ENCODE peak calls at places on chromosomes 12 and 14, in ten cellular contexts. C is small intestine, F is heart right ventricle, R is HTR-8/SVneo, Z is GM03348, H is neural progenitor cell, U is ELR, Y is endothelial cell, N is neural crest cell, P is HuH-7.5. K is an unnamed sample.

GRCh38 chr12:118327381-118327780 is 45.3 kb downstream of the TAOK3 start:
- DNase-seq in Y (no peak), H (no peak), P (no peak), F (no peak), R (no peak), N (no peak), C (no peak), U (no peak), Z (no peak), K (no peak)

GRCh38 chr12:112852810-112853209 is 54.0 kb upstream of the OAS1 start:
- DNase-seq in C (no peak), F (no peak), N (no peak), H (no peak), R (no peak), U (no peak), Z (no peak), P (no peak), Y (no peak), K (no peak)

GRCh38 chr14:91892918-91893527 is 25.7 kb upstream of the TC2N start:
- DNase-seq in U (peak; percentile 39), N (peak; percentile 52), Z (no peak), P (peak; percentile 44), C (peak; percentile 33), R (peak; percentile 32), H (peak; percentile 71), F (no peak), Y (peak; percentile 58), K (peak; percentile 20)

GRCh38 chr12:50197297-50197727 is 30.1 kb upstream of the CERS5 start:
- DNase-seq in N (no peak), P (no peak), C (peak; percentile 84), Z (no peak), Y (no peak), U (no peak), F (no peak), R (no peak), H (no peak), K (no peak)

GRCh38 chr12:3084742-3085141 is 7.6 kb downstream of the TSPAN9 start:
- DNase-seq in Y (no peak), Z (no peak), C (no peak), U (no peak), N (no peak), R (no peak), H (peak; percentile 80), F (peak; percentile 40), P (no peak), K (no peak)

GRCh38 chr12:114393569-114393968 is 12.4 kb downstream of the TBX5 start:
- DNase-seq in C (no peak), H (no peak), N (no peak), P (no peak), Y (no peak), F (no peak), Z (no peak), R (no peak), U (no peak), K (no peak)

GRCh38 chr12:49622501-49623141 is 740 bp upstream of the PRPF40B start:
- DNase-seq in Z (peak; percentile 61), Y (no peak), N (no peak), R (peak; percentile 24), P (peak; percentile 49), F (no peak), U (peak; percentile 64), H (peak; percentile 58), C (peak; percentile 57), K (no peak)

GRCh38 chr14:106530423-106531107 is 1004.2 kb downstream of the TMEM121 start:
- DNase-seq in Z (no peak), U (no peak), N (no peak), P (no peak), H (no peak), F (no peak), C (peak; percentile 18), R (no peak), Y (no peak), K (peak; percentile 5)

GRCh38 chr14:89202413-89202812 is 214.6 kb downstream of the FOXN3 start:
- DNase-seq in H (no peak), U (no peak), R (no peak), Y (no peak), Z (no peak), F (no peak), P (no peak), N (no peak), C (no peak), K (no peak)

GRCh38 chr12:125247477-125247876 is 182.2 kb downstream of the AACS start:
- DNase-seq in U (no peak), H (no peak), C (no peak), Y (no peak), F (no peak), Z (no peak), R (no peak), P (no peak), N (no peak), K (no peak)

GRCh38 chr14:30550335-30550734 is 8.6 kb upstream of the G2E3 start:
- DNase-seq in R (no peak), N (no peak), F (no peak), Z (peak; percentile 29), P (no peak), C (no peak), U (peak; percentile 76), H (no peak), Y (no peak), K (no peak)

GRCh38 chr14:68820999-68821683 is 28.3 kb upstream of the ZFP36L1 start:
- DNase-seq in U (no peak), F (no peak), Z (no peak), N (no peak), P (no peak), Y (no peak), H (no peak), R (no peak), C (no peak), K (no peak)

GRCh38 chr12:126554599-126554998 is 1489.4 kb downstream of the AACS start:
- DNase-seq in H (no peak), N (no peak), Y (no peak), R (no peak), C (no peak), Z (no peak), U (no peak), P (no peak), F (no peak), K (no peak)

GRCh38 chr14:70995671-70996070 is 88.4 kb downstream of the PCNX1 start:
- DNase-seq in N (no peak), H (no peak), Z (no peak), C (peak; percentile 55), P (peak; percentile 8), F (no peak), Y (no peak), U (peak; percentile 15), R (peak; percentile 36), K (peak; percentile 22)

GRCh38 chr12:92503977-92504966 is 198.5 kb upstream of the PLEKHG7 start:
- DNase-seq in H (peak; percentile 67), C (peak; percentile 34), F (peak; percentile 46), Z (no peak), Y (no peak), U (no peak), R (no peak), P (no peak), N (no peak), K (peak; percentile 45)

GRCh38 chr12:92034083-92034482 is 111.6 kb downstream of the BTG1 start:
- DNase-seq in Y (no peak), Z (no peak), R (no peak), P (no peak), F (no peak), U (no peak), C (peak; percentile 81), H (no peak), N (no peak), K (no peak)

GRCh38 chr12:85642810-85643209 is 193.4 kb downstream of the RASSF9 start:
- DNase-seq in C (peak; percentile 15), Z (peak; percentile 37), Y (no peak), H (peak; percentile 14), F (no peak), N (no peak), P (peak; percentile 30), U (peak; percentile 66), R (no peak), K (peak; percentile 75)

GRCh38 chr12:52372216-52373154 is 5.2 kb upstream of the KRT85 start:
- DNase-seq in R (peak; percentile 89), H (peak; percentile 89), Z (peak; percentile 94), N (peak; percentile 80), Y (peak; percentile 85), U (peak; percentile 78), C (peak; percentile 74), P (peak; percentile 92), F (peak; percentile 75), K (peak; percentile 53)

GRCh38 chr14:20328705-20329104 is 4.4 kb downstream of the CCNB1IP1 start:
- DNase-seq in Y (no peak), C (no peak), R (no peak), F (no peak), U (no peak), H (no peak), N (no peak), Z (no peak), P (no peak), K (no peak)

GRCh38 chr14:103019827-103020226 is 37.5 kb downstream of the CDC42BPB start:
- DNase-seq in C (no peak), U (no peak), Z (peak; percentile 29), R (no peak), Y (no peak), H (no peak), P (no peak), F (no peak), N (no peak), K (no peak)

GRCh38 chr12:6943387-6943718 is 263 bp upstream of the RNU7-1 start:
- DNase-seq in U (peak; percentile 95), Y (peak; percentile 63), F (no peak), R (peak; percentile 97), C (peak; percentile 92), N (peak; percentile 67), Z (peak; percentile 93), H (peak; percentile 95), P (peak; percentile 97), K (peak; percentile 88)

K was measured in HepG2.